ENCODE peak calls at places on chromosomes 6 and 20, in seven cellular contexts. One of them, this sample, is unnamed.

GRCh38 chr6:5979650-5980427 is 26.9 kb downstream of the NRN1 start:
- DNase-seq in Right ventricle myocardium inferior: no peak
- DNase-seq in caudate nucleus: no peak
- DNase-seq in HCEC 1CT: peak; percentile 3
- DNase-seq in coronary artery: no peak
- DNase-seq in astrocyte of the hippocampus: no peak
- DNase-seq in nephron progenitor cell: no peak
- DNase-seq in this sample: no peak

GRCh38 chr6:90611996-90612690 is 25.3 kb upstream of the MAP3K7 start:
- DNase-seq in Right ventricle myocardium inferior: no peak
- DNase-seq in caudate nucleus: no peak
- DNase-seq in HCEC 1CT: no peak
- DNase-seq in coronary artery: no peak
- DNase-seq in astrocyte of the hippocampus: no peak
- DNase-seq in nephron progenitor cell: peak; percentile 7
- DNase-seq in this sample: no peak

GRCh38 chr6:96853083-96853482 is 15.8 kb upstream of the GPR63 start:
- DNase-seq in Right ventricle myocardium inferior: no peak
- DNase-seq in caudate nucleus: no peak
- DNase-seq in HCEC 1CT: peak; percentile 91
- DNase-seq in coronary artery: no peak
- DNase-seq in astrocyte of the hippocampus: no peak
- DNase-seq in nephron progenitor cell: no peak
- DNase-seq in this sample: no peak

GRCh38 chr6:52399511-52400315 is 20.4 kb upstream of the EFHC1 start:
- DNase-seq in Right ventricle myocardium inferior: no peak
- DNase-seq in caudate nucleus: no peak
- DNase-seq in HCEC 1CT: peak; percentile 64
- DNase-seq in coronary artery: no peak
- DNase-seq in astrocyte of the hippocampus: peak; percentile 76
- DNase-seq in nephron progenitor cell: peak; percentile 27
- DNase-seq in this sample: peak; percentile 65

GRCh38 chr6:48111143-48111506 is at the start of gene PTCHD4:
- DNase-seq in Right ventricle myocardium inferior: no peak
- DNase-seq in caudate nucleus: no peak
- DNase-seq in HCEC 1CT: no peak
- DNase-seq in coronary artery: no peak
- DNase-seq in astrocyte of the hippocampus: peak; percentile 91
- DNase-seq in nephron progenitor cell: no peak
- DNase-seq in this sample: peak; percentile 10

GRCh38 chr20:58611236-58612020 is 39.7 kb upstream of the STX16 start:
- DNase-seq in Right ventricle myocardium inferior: no peak
- DNase-seq in caudate nucleus: no peak
- DNase-seq in HCEC 1CT: no peak
- DNase-seq in coronary artery: no peak
- DNase-seq in astrocyte of the hippocampus: no peak
- DNase-seq in nephron progenitor cell: no peak
- DNase-seq in this sample: no peak

GRCh38 chr6:150656156-150656555 is 56.5 kb downstream of the PLEKHG1 start:
- DNase-seq in Right ventricle myocardium inferior: no peak
- DNase-seq in caudate nucleus: no peak
- DNase-seq in HCEC 1CT: no peak
- DNase-seq in coronary artery: no peak
- DNase-seq in astrocyte of the hippocampus: no peak
- DNase-seq in nephron progenitor cell: no peak
- DNase-seq in this sample: no peak

GRCh38 chr6:170202416-170203135 is 88.3 kb downstream of the DLL1 start:
- DNase-seq in Right ventricle myocardium inferior: no peak
- DNase-seq in caudate nucleus: no peak
- DNase-seq in HCEC 1CT: no peak
- DNase-seq in coronary artery: peak; percentile 50
- DNase-seq in astrocyte of the hippocampus: no peak
- DNase-seq in nephron progenitor cell: no peak
- DNase-seq in this sample: no peak

GRCh38 chr20:63116412-63117106 is 99.4 kb downstream of the YTHDF1 start:
- DNase-seq in Right ventricle myocardium inferior: peak; percentile 33
- DNase-seq in caudate nucleus: no peak
- DNase-seq in HCEC 1CT: no peak
- DNase-seq in coronary artery: no peak
- DNase-seq in astrocyte of the hippocampus: peak; percentile 59
- DNase-seq in nephron progenitor cell: peak; percentile 90
- DNase-seq in this sample: peak; percentile 68

GRCh38 chr20:44966030-44966961 is at the start of gene STK4:
- DNase-seq in Right ventricle myocardium inferior: peak; percentile 98
- DNase-seq in caudate nucleus: peak; percentile 84
- DNase-seq in HCEC 1CT: peak; percentile 91
- DNase-seq in coronary artery: peak; percentile 97
- DNase-seq in astrocyte of the hippocampus: peak; percentile 97
- DNase-seq in nephron progenitor cell: peak; percentile 95
- DNase-seq in this sample: peak; percentile 91

GRCh38 chr20:21288587-21289370 is 14.4 kb upstream of the XRN2 start:
- DNase-seq in Right ventricle myocardium inferior: no peak
- DNase-seq in caudate nucleus: no peak
- DNase-seq in HCEC 1CT: no peak
- DNase-seq in coronary artery: no peak
- DNase-seq in astrocyte of the hippocampus: no peak
- DNase-seq in nephron progenitor cell: no peak
- DNase-seq in this sample: no peak

GRCh38 chr6:110462884-110463481 is 13.4 kb downstream of the SLC22A16 start:
- DNase-seq in Right ventricle myocardium inferior: no peak
- DNase-seq in caudate nucleus: no peak
- DNase-seq in HCEC 1CT: no peak
- DNase-seq in coronary artery: no peak
- DNase-seq in astrocyte of the hippocampus: no peak
- DNase-seq in nephron progenitor cell: no peak
- DNase-seq in this sample: no peak

GRCh38 chr6:52611833-52612232 is 35.0 kb upstream of the TRAM2 start:
- DNase-seq in Right ventricle myocardium inferior: no peak
- DNase-seq in caudate nucleus: no peak
- DNase-seq in HCEC 1CT: no peak
- DNase-seq in coronary artery: no peak
- DNase-seq in astrocyte of the hippocampus: no peak
- DNase-seq in nephron progenitor cell: no peak
- DNase-seq in this sample: no peak

GRCh38 chr6:98839788-98840361 is 5.5 kb downstream of the POU3F2 start:
- DNase-seq in Right ventricle myocardium inferior: no peak
- DNase-seq in caudate nucleus: no peak
- DNase-seq in HCEC 1CT: no peak
- DNase-seq in coronary artery: no peak
- DNase-seq in astrocyte of the hippocampus: peak; percentile 87
- DNase-seq in nephron progenitor cell: no peak
- DNase-seq in this sample: no peak

GRCh38 chr6:142537612-142538478 is 236.0 kb downstream of the ADGRG6 start:
- DNase-seq in Right ventricle myocardium inferior: no peak
- DNase-seq in caudate nucleus: no peak
- DNase-seq in HCEC 1CT: peak; percentile 9
- DNase-seq in coronary artery: no peak
- DNase-seq in astrocyte of the hippocampus: no peak
- DNase-seq in nephron progenitor cell: no peak
- DNase-seq in this sample: peak; percentile 48

GRCh38 chr20:46833360-46833759 is 61.3 kb upstream of the EYA2 start:
- DNase-seq in Right ventricle myocardium inferior: no peak
- DNase-seq in caudate nucleus: no peak
- DNase-seq in HCEC 1CT: no peak
- DNase-seq in coronary artery: no peak
- DNase-seq in astrocyte of the hippocampus: no peak
- DNase-seq in nephron progenitor cell: no peak
- DNase-seq in this sample: no peak

GRCh38 chr20:59485576-59486250 is 118.6 kb upstream of the PHACTR3 start:
- DNase-seq in Right ventricle myocardium inferior: no peak
- DNase-seq in caudate nucleus: no peak
- DNase-seq in HCEC 1CT: no peak
- DNase-seq in coronary artery: peak; percentile 38
- DNase-seq in astrocyte of the hippocampus: no peak
- DNase-seq in nephron progenitor cell: no peak
- DNase-seq in this sample: no peak

GRCh38 chr6:42742116-42742894 is 3.6 kb downstream of the TBCC start:
- DNase-seq in Right ventricle myocardium inferior: no peak
- DNase-seq in caudate nucleus: no peak
- DNase-seq in HCEC 1CT: peak; percentile 61
- DNase-seq in coronary artery: no peak
- DNase-seq in astrocyte of the hippocampus: peak; percentile 42
- DNase-seq in nephron progenitor cell: no peak
- DNase-seq in this sample: no peak

GRCh38 chr6:103236923-103237322 is 1622.8 kb downstream of the HACE1 start:
- DNase-seq in Right ventricle myocardium inferior: no peak
- DNase-seq in caudate nucleus: no peak
- DNase-seq in HCEC 1CT: no peak
- DNase-seq in coronary artery: no peak
- DNase-seq in astrocyte of the hippocampus: no peak
- DNase-seq in nephron progenitor cell: no peak
- DNase-seq in this sample: no peak

GRCh38 chr6:90294614-90294988 is 2.0 kb downstream of the BACH2 start:
- DNase-seq in Right ventricle myocardium inferior: no peak
- DNase-seq in caudate nucleus: no peak
- DNase-seq in HCEC 1CT: no peak
- DNase-seq in coronary artery: no peak
- DNase-seq in astrocyte of the hippocampus: peak; percentile 61
- DNase-seq in nephron progenitor cell: peak; percentile 29
- DNase-seq in this sample: peak; percentile 29

GRCh38 chr20:35954907-35955251 is 577 bp upstream of the SCAND1 start:
- DNase-seq in Right ventricle myocardium inferior: peak; percentile 72
- DNase-seq in caudate nucleus: no peak
- DNase-seq in HCEC 1CT: peak; percentile 42
- DNase-seq in coronary artery: no peak
- DNase-seq in astrocyte of the hippocampus: no peak
- DNase-seq in nephron progenitor cell: no peak
- DNase-seq in this sample: no peak

GRCh38 chr6:168307695-168308021 is 11.9 kb downstream of the DACT2 start:
- DNase-seq in Right ventricle myocardium inferior: no peak
- DNase-seq in caudate nucleus: no peak
- DNase-seq in HCEC 1CT: no peak
- DNase-seq in coronary artery: no peak
- DNase-seq in astrocyte of the hippocampus: no peak
- DNase-seq in nephron progenitor cell: no peak
- DNase-seq in this sample: no peak

GRCh38 chr6:151286192-151286591 is 46.4 kb downstream of the AKAP12 start:
- DNase-seq in Right ventricle myocardium inferior: no peak
- DNase-seq in caudate nucleus: no peak
- DNase-seq in HCEC 1CT: no peak
- DNase-seq in coronary artery: no peak
- DNase-seq in astrocyte of the hippocampus: peak; percentile 38
- DNase-seq in nephron progenitor cell: no peak
- DNase-seq in this sample: no peak

GRCh38 chr20:45500022-45500421 is 15.4 kb downstream of the SPINT3 start:
- DNase-seq in Right ventricle myocardium inferior: no peak
- DNase-seq in caudate nucleus: no peak
- DNase-seq in HCEC 1CT: no peak
- DNase-seq in coronary artery: no peak
- DNase-seq in astrocyte of the hippocampus: no peak
- DNase-seq in nephron progenitor cell: no peak
- DNase-seq in this sample: no peak

GRCh38 chr6:101663099-101663498 is 269.6 kb downstream of the GRIK2 start:
- DNase-seq in Right ventricle myocardium inferior: no peak
- DNase-seq in caudate nucleus: no peak
- DNase-seq in HCEC 1CT: no peak
- DNase-seq in coronary artery: no peak
- DNase-seq in astrocyte of the hippocampus: no peak
- DNase-seq in nephron progenitor cell: no peak
- DNase-seq in this sample: no peak

GRCh38 chr20:5770240-5770986 is 20.2 kb downstream of the SHLD1 start:
- DNase-seq in Right ventricle myocardium inferior: no peak
- DNase-seq in caudate nucleus: no peak
- DNase-seq in HCEC 1CT: no peak
- DNase-seq in coronary artery: no peak
- DNase-seq in astrocyte of the hippocampus: no peak
- DNase-seq in nephron progenitor cell: no peak
- DNase-seq in this sample: no peak

GRCh38 chr6:71333700-71334099 is 45.1 kb downstream of the OGFRL1 start:
- DNase-seq in Right ventricle myocardium inferior: no peak
- DNase-seq in caudate nucleus: no peak
- DNase-seq in HCEC 1CT: peak; percentile 92
- DNase-seq in coronary artery: no peak
- DNase-seq in astrocyte of the hippocampus: peak; percentile 85
- DNase-seq in nephron progenitor cell: no peak
- DNase-seq in this sample: no peak

GRCh38 chr20:62832212-62832922 is 15.5 kb downstream of the COL9A3 start:
- DNase-seq in Right ventricle myocardium inferior: peak; percentile 78
- DNase-seq in caudate nucleus: no peak
- DNase-seq in HCEC 1CT: no peak
- DNase-seq in coronary artery: peak; percentile 70
- DNase-seq in astrocyte of the hippocampus: peak; percentile 37
- DNase-seq in nephron progenitor cell: no peak
- DNase-seq in this sample: peak; percentile 53

GRCh38 chr20:325889-326644 is 715 bp downstream of the SOX12 start:
- DNase-seq in Right ventricle myocardium inferior: peak; percentile 91
- DNase-seq in caudate nucleus: peak; percentile 50
- DNase-seq in HCEC 1CT: peak; percentile 68
- DNase-seq in coronary artery: peak; percentile 86
- DNase-seq in astrocyte of the hippocampus: peak; percentile 88
- DNase-seq in nephron progenitor cell: peak; percentile 75
- DNase-seq in this sample: peak; percentile 43

GRCh38 chr6:147699637-147700036 is 191.1 kb downstream of the SAMD5 start:
- DNase-seq in Right ventricle myocardium inferior: no peak
- DNase-seq in caudate nucleus: no peak
- DNase-seq in HCEC 1CT: peak; percentile 89
- DNase-seq in coronary artery: no peak
- DNase-seq in astrocyte of the hippocampus: peak; percentile 36
- DNase-seq in nephron progenitor cell: no peak
- DNase-seq in this sample: no peak

GRCh38 chr6:92339891-92340290 is 1079.5 kb downstream of the EPHA7 start:
- DNase-seq in Right ventricle myocardium inferior: no peak
- DNase-seq in caudate nucleus: no peak
- DNase-seq in HCEC 1CT: no peak
- DNase-seq in coronary artery: no peak
- DNase-seq in astrocyte of the hippocampus: no peak
- DNase-seq in nephron progenitor cell: no peak
- DNase-seq in this sample: no peak

This sample was measured in HEK293T.